ENCODE peak calls at places on chromosome 22, in nine cellular contexts. E is cardiac muscle cell; F is HCEC 1CT; T is skeletal muscle cell; A is heart right ventricle; N is HCT116; H is stimulated activated CD4-positive, alpha-beta T cell treated with anti-CD3 and anti-CD28 coated beads, TNF-alpha, amount 100 ng/mL, for 1 hour; P is Caki2; X is progenitor cell of endocrine pancreas. U is an unnamed sample.

GRCh38 chr22:29690481-29690880 is 29.3 kb upstream of the CABP7 start:
- DNase-seq in X (no peak), A (no peak), T (peak), F (no peak), E (no peak), N (no peak), H (no peak), P (no peak), U (no peak)

GRCh38 chr22:46674906-46675305 is 54.7 kb downstream of the GRAMD4 start:
- DNase-seq in F (no peak), X (no peak), A (no peak), H (no peak), E (no peak), N (no peak), P (no peak), T (no peak), U (no peak)

GRCh38 chr22:37274380-37274862 is 7.9 kb upstream of the CYTH4 start:
- DNase-seq in X (no peak), E (no peak), N (no peak), P (no peak), A (peak), F (no peak), H (no peak), T (no peak), U (no peak)

GRCh38 chr22:23553922-23554870 is 25.9 kb downstream of the IGLL1 start:
- DNase-seq in T (no peak), X (no peak), E (no peak), F (no peak), P (no peak), H (no peak), N (no peak), A (no peak), U (no peak)

GRCh38 chr22:36344106-36344827 is 43.5 kb downstream of the MYH9 start:
- DNase-seq in T (no peak), H (no peak), A (no peak), F (no peak), N (no peak), P (no peak), E (no peak), X (no peak), U (no peak)

GRCh38 chr22:48631288-48631687 is 1196.4 kb downstream of the BRD1 start:
- DNase-seq in A (no peak), E (no peak), P (no peak), N (no peak), F (no peak), H (no peak), X (no peak), T (no peak), U (no peak)

GRCh38 chr22:17091851-17092250 is 7.1 kb downstream of the IL17RA start:
- DNase-seq in H (no peak), P (no peak), T (no peak), E (no peak), N (no peak), X (no peak), F (no peak), A (no peak), U (no peak)

GRCh38 chr22:42080287-42080686 is 787 bp downstream of the SMDT1 start:
- DNase-seq in P (no peak), F (no peak), A (no peak), X (no peak), E (peak), H (no peak), N (no peak), T (no peak), U (peak)

GRCh38 chr22:47919893-47920292 is 1157.4 kb downstream of the TBC1D22A start:
- DNase-seq in F (no peak), E (no peak), H (no peak), T (no peak), N (no peak), P (no peak), X (no peak), A (no peak), U (no peak)

GRCh38 chr22:35995772-35996171 is 32.9 kb downstream of the RBFOX2 start:
- DNase-seq in E (no peak), H (no peak), F (peak), T (peak), P (no peak), X (no peak), N (no peak), A (peak), U (peak)

GRCh38 chr22:18965526-18966421 is 29.7 kb upstream of the PRODH start:
- DNase-seq in F (no peak), E (no peak), X (no peak), A (no peak), N (no peak), P (no peak), H (no peak), T (no peak), U (no peak)

GRCh38 chr22:29524440-29525191 is 28.9 kb downstream of the THOC5 start:
- DNase-seq in N (no peak), A (no peak), E (peak), H (no peak), F (peak), X (peak), T (no peak), P (peak), U (no peak)

GRCh38 chr22:37427711-37428635 is 694 bp upstream of the ELFN2 start:
- DNase-seq in H (no peak), T (no peak), A (no peak), E (no peak), P (peak), F (no peak), X (no peak), N (no peak), U (no peak)

GRCh38 chr22:43268261-43268660 is 74.9 kb downstream of the SCUBE1 start:
- DNase-seq in X (no peak), P (no peak), E (no peak), T (no peak), A (no peak), H (no peak), N (no peak), F (no peak), U (no peak)

GRCh38 chr22:17627961-17628303 is 617 bp downstream of the ATP6V1E1 start:
- DNase-seq in A (no peak), N (no peak), E (no peak), X (no peak), P (peak), F (no peak), T (no peak), H (no peak), U (no peak)

GRCh38 chr22:22684605-22685561 is 40.5 kb downstream of the GGTLC2 start:
- DNase-seq in P (peak), F (peak), E (no peak), A (no peak), T (peak), X (peak), H (no peak), N (no peak), U (no peak)

GRCh38 chr22:44884968-44885805 is 124.6 kb downstream of the PHF21B start:
- DNase-seq in F (no peak), N (no peak), X (no peak), E (no peak), A (no peak), T (no peak), P (peak), H (no peak), U (no peak)

GRCh38 chr22:32204856-32205722 is at the start of gene RFPL2:
- DNase-seq in X (peak), P (peak), E (peak), F (no peak), H (no peak), T (no peak), A (peak), N (peak), U (no peak)

GRCh38 chr22:40967120-40967760 is 16.1 kb downstream of the RBX1 start:
- DNase-seq in F (no peak), H (no peak), A (no peak), E (no peak), T (no peak), P (no peak), X (no peak), N (no peak), U (no peak)

GRCh38 chr22:37419916-37420655 is 7.2 kb downstream of the ELFN2 start:
- DNase-seq in F (no peak), X (no peak), A (no peak), T (no peak), E (peak), P (no peak), H (no peak), N (no peak), U (no peak)

GRCh38 chr22:18970948-18971315 is 34.8 kb upstream of the PRODH start:
- DNase-seq in T (no peak), P (no peak), E (no peak), A (no peak), X (no peak), F (no peak), H (no peak), N (no peak), U (no peak)

GRCh38 chr22:37368058-37368457 is 59.2 kb downstream of the ELFN2 start:
- DNase-seq in F (no peak), A (no peak), E (no peak), N (no peak), T (no peak), X (no peak), P (no peak), H (no peak), U (no peak)

GRCh38 chr22:44410396-44411056 is 87.5 kb downstream of the RTL6 start:
- DNase-seq in A (peak), P (no peak), X (no peak), T (no peak), H (no peak), N (no peak), F (no peak), E (peak), U (no peak)

GRCh38 chr22:29954203-29954855 is 71.4 kb downstream of the MTMR3 start:
- DNase-seq in E (no peak), P (no peak), A (no peak), T (no peak), H (no peak), X (no peak), N (no peak), F (no peak), U (no peak)

GRCh38 chr22:46542011-46542985 is 4.9 kb upstream of the CELSR1 start:
- DNase-seq in X (peak), E (peak), N (no peak), H (peak), P (peak), T (no peak), A (peak), F (peak), U (peak)

GRCh38 chr22:42997577-42997976 is 17.4 kb downstream of the PACSIN2 start:
- DNase-seq in E (no peak), X (no peak), F (no peak), A (no peak), H (no peak), P (peak), T (no peak), N (no peak), U (no peak)

GRCh38 chr22:47386812-47387510 is 624.5 kb downstream of the TBC1D22A start:
- DNase-seq in F (no peak), N (no peak), H (no peak), T (no peak), X (no peak), A (no peak), P (no peak), E (no peak), U (no peak)

GRCh38 chr22:32531955-32532818 is 57.6 kb downstream of the FBXO7 start:
- DNase-seq in F (no peak), H (no peak), A (peak), E (peak), T (peak), N (no peak), X (peak), P (peak), U (no peak)

GRCh38 chr22:33806191-33806590 is 114.1 kb downstream of the LARGE1 start:
- DNase-seq in F (no peak), T (no peak), A (no peak), N (no peak), H (no peak), X (no peak), P (no peak), E (no peak), U (no peak)

GRCh38 chr22:36328635-36329216 is 59.0 kb downstream of the MYH9 start:
- DNase-seq in P (peak), N (no peak), F (peak), H (no peak), T (peak), X (no peak), E (peak), A (no peak), U (no peak)

GRCh38 chr22:44143117-44143495 is 37.6 kb upstream of the PARVG start:
- DNase-seq in F (no peak), E (no peak), X (no peak), T (no peak), P (no peak), H (no peak), N (no peak), A (no peak), U (no peak)

GRCh38 chr22:23158516-23159286 is 13.4 kb downstream of the RAB36 start:
- DNase-seq in P (no peak), T (no peak), A (no peak), H (no peak), F (no peak), E (no peak), X (no peak), N (no peak), U (no peak)